ENCODE peak calls at places on chromosome 7, in six cellular contexts. G, W, X, C, H and Y are unnamed samples.

GRCh38 chr7:2237109-2237602 is 4.4 kb upstream of the MAD1L1 start:
- DNase-seq in G (peak), W (peak), X (peak), C (no peak), H (no peak), Y (no peak)

GRCh38 chr7:6121141-6121540 is 90.0 kb downstream of the ANKRD61 start:
- DNase-seq in G (no peak), W (no peak), X (no peak), C (peak), H (peak), Y (no peak)

GRCh38 chr7:148191391-148192076 is 399.0 kb upstream of the C7orf33 start:
- DNase-seq in G (no peak), W (no peak), X (no peak), C (no peak), H (peak), Y (no peak)

GRCh38 chr7:14698239-14698638 is 204.3 kb downstream of the DGKB start:
- DNase-seq in G (no peak), W (peak), X (no peak), C (no peak), H (peak), Y (no peak)

GRCh38 chr7:65379318-65379717 is 5.7 kb downstream of the ZNF92 start:
- DNase-seq in G (no peak), W (peak), X (no peak), C (no peak), H (peak), Y (no peak)

GRCh38 chr7:94374721-94375120 is 20.0 kb upstream of the COL1A2 start:
- DNase-seq in G (no peak), W (no peak), X (no peak), C (no peak), H (peak), Y (no peak)

GRCh38 chr7:54960517-54960916 is 58.3 kb upstream of the EGFR start:
- DNase-seq in G (no peak), W (no peak), X (no peak), C (no peak), H (peak), Y (no peak)

GRCh38 chr7:103373866-103374643 is 26.6 kb downstream of the PSMC2 start:
- DNase-seq in G (no peak), W (no peak), X (no peak), C (no peak), H (no peak), Y (no peak)

GRCh38 chr7:129376076-129376777 is 58.0 kb upstream of the STRIP2 start:
- DNase-seq in G (peak), W (peak), X (peak), C (no peak), H (peak), Y (peak)

GRCh38 chr7:105205592-105206211 is 183.0 kb downstream of the SRPK2 start:
- DNase-seq in G (no peak), W (no peak), X (no peak), C (no peak), H (no peak), Y (peak)

GRCh38 chr7:952548-953441 is 1.7 kb downstream of the ADAP1 start:
- DNase-seq in G (no peak), W (no peak), X (no peak), C (no peak), H (no peak), Y (no peak)

GRCh38 chr7:98617051-98617959 is at the start of gene NPTX2:
- DNase-seq in G (no peak), W (no peak), X (peak), C (no peak), H (peak), Y (no peak)

GRCh38 chr7:98869374-98870070 is at the start of gene TMEM130:
- DNase-seq in G (no peak), W (no peak), X (no peak), C (no peak), H (no peak), Y (no peak)

GRCh38 chr7:15219758-15220157 is 317.2 kb upstream of the DGKB start:
- DNase-seq in G (no peak), W (no peak), X (no peak), C (no peak), H (no peak), Y (no peak)

GRCh38 chr7:135728136-135728669 is at the start of gene SLC13A4:
- DNase-seq in G (no peak), W (peak), X (no peak), C (no peak), H (no peak), Y (no peak)

GRCh38 chr7:129775695-129776396 is 164.3 kb downstream of the NRF1 start:
- DNase-seq in G (no peak), W (no peak), X (no peak), C (no peak), H (no peak), Y (no peak)

GRCh38 chr7:74481458-74482324 is 28.0 kb downstream of the GTF2IRD1 start:
- DNase-seq in G (no peak), W (no peak), X (no peak), C (no peak), H (peak), Y (no peak)

GRCh38 chr7:101954494-101954893 is 137.1 kb downstream of the CUX1 start:
- DNase-seq in G (no peak), W (no peak), X (no peak), C (no peak), H (no peak), Y (no peak)

GRCh38 chr7:55060690-55061414 is 42.0 kb downstream of the EGFR start:
- DNase-seq in G (peak), W (no peak), X (no peak), C (peak), H (peak), Y (no peak)

GRCh38 chr7:4871056-4871680 is 9.3 kb upstream of the PAPOLB start:
- DNase-seq in G (no peak), W (no peak), X (no peak), C (no peak), H (no peak), Y (no peak)

GRCh38 chr7:22561895-22562593 is 62.1 kb upstream of the STEAP1B start:
- DNase-seq in G (peak), W (no peak), X (no peak), C (no peak), H (peak), Y (no peak)

GRCh38 chr7:20598479-20599419 is 16.7 kb upstream of the ABCB5 start:
- DNase-seq in G (no peak), W (peak), X (peak), C (peak), H (peak), Y (no peak)

GRCh38 chr7:113202282-113202681 is 83.9 kb upstream of the SMIM30 start:
- DNase-seq in G (no peak), W (no peak), X (no peak), C (no peak), H (no peak), Y (no peak)

GRCh38 chr7:140159487-140159886 is 17.3 kb downstream of the KDM7A start:
- DNase-seq in G (no peak), W (no peak), X (no peak), C (no peak), H (no peak), Y (no peak)

GRCh38 chr7:157432957-157433576 is 96.3 kb downstream of the DNAJB6 start:
- DNase-seq in G (no peak), W (peak), X (peak), C (no peak), H (peak), Y (peak)

GRCh38 chr7:121301441-121302213 is 27.2 kb upstream of the WNT16 start:
- DNase-seq in G (no peak), W (no peak), X (no peak), C (no peak), H (no peak), Y (no peak)